ENCODE peak calls at places on chromosomes 12 and 14, in five cellular contexts. R is GM20000, U is lower lobe of right lung, K is nephron progenitor cell, S is psoas muscle. N is an unnamed sample.

GRCh38 chr14:82394916-82395315 is 861.3 kb upstream of the SEL1L start:
- DNase-seq in K (no peak), R (no peak), S (no peak), U (no peak), N (no peak)

GRCh38 chr12:96901175-96901574 is 5.9 kb upstream of the NEDD1 start:
- DNase-seq in S (no peak), K (no peak), U (no peak), R (no peak), N (no peak)

GRCh38 chr12:110203546-110203945 is 77.5 kb upstream of the ATP2A2 start:
- DNase-seq in S (no peak), U (no peak), R (no peak), K (no peak), N (no peak)

GRCh38 chr14:34997762-34998161 is 15.0 kb downstream of the SRP54 start:
- DNase-seq in S (no peak), R (no peak), U (no peak), K (no peak), N (no peak)

GRCh38 chr12:11497995-11498394 is 102.6 kb upstream of the PRB2 start:
- DNase-seq in S (no peak), R (peak; percentile 54), U (no peak), K (no peak), N (no peak)

GRCh38 chr12:109759076-109759420 is 45.4 kb downstream of the FAM222A start:
- DNase-seq in S (no peak), K (no peak), U (peak; percentile 22), R (no peak), N (no peak)

GRCh38 chr12:11540615-11541014 is 108.9 kb upstream of the ETV6 start:
- DNase-seq in K (no peak), U (no peak), R (no peak), S (no peak), N (no peak)

GRCh38 chr14:31261859-31262739 is 54.5 kb upstream of the HECTD1 start:
- DNase-seq in S (peak; percentile 38), U (peak; percentile 55), R (no peak), K (no peak), N (no peak)

GRCh38 chr12:107515446-107515958 is 170.1 kb upstream of the PWP1 start:
- DNase-seq in S (peak; percentile 72), R (no peak), K (no peak), U (no peak), N (no peak)

GRCh38 chr12:60980558-60980957 is 1279.6 kb upstream of the USP15 start:
- DNase-seq in K (no peak), U (no peak), S (no peak), R (no peak), N (no peak)

GRCh38 chr12:32140867-32141266 is 34.2 kb downstream of the BICD1 start:
- DNase-seq in R (no peak), S (no peak), U (no peak), K (no peak), N (no peak)

GRCh38 chr12:64085996-64086395 is 136.1 kb downstream of the KICS2 start:
- DNase-seq in K (no peak), U (no peak), S (no peak), R (no peak), N (no peak)

GRCh38 chr14:66495214-66496098 is 9.3 kb downstream of the CCDC196 start:
- DNase-seq in R (peak; percentile 48), S (no peak), U (no peak), K (peak; percentile 24), N (peak; percentile 48)

GRCh38 chr12:122870163-122870842 is 25.6 kb downstream of the VPS37B start:
- DNase-seq in S (no peak), K (no peak), U (no peak), R (no peak), N (no peak)

GRCh38 chr12:94872007-94872653 is 131.4 kb downstream of the NDUFA12 start:
- DNase-seq in R (no peak), S (no peak), U (no peak), K (no peak), N (no peak)

GRCh38 chr12:114895081-114895480 is 211.1 kb upstream of the TBX3 start:
- DNase-seq in R (no peak), S (no peak), U (no peak), K (no peak), N (no peak)

GRCh38 chr14:91350813-91351507 is 66.7 kb downstream of the CCDC88C start:
- DNase-seq in U (peak; percentile 20), S (no peak), K (no peak), R (peak; percentile 79), N (peak; percentile 82)

GRCh38 chr12:104864668-104865067 is 93.4 kb downstream of the SLC41A2 start:
- DNase-seq in U (no peak), S (no peak), R (no peak), K (no peak), N (no peak)

GRCh38 chr12:48165089-48166031 is 8.0 kb upstream of the ASB8 start:
- DNase-seq in K (peak; percentile 36), R (peak; percentile 65), S (no peak), U (no peak), N (peak; percentile 18)

DNA sequence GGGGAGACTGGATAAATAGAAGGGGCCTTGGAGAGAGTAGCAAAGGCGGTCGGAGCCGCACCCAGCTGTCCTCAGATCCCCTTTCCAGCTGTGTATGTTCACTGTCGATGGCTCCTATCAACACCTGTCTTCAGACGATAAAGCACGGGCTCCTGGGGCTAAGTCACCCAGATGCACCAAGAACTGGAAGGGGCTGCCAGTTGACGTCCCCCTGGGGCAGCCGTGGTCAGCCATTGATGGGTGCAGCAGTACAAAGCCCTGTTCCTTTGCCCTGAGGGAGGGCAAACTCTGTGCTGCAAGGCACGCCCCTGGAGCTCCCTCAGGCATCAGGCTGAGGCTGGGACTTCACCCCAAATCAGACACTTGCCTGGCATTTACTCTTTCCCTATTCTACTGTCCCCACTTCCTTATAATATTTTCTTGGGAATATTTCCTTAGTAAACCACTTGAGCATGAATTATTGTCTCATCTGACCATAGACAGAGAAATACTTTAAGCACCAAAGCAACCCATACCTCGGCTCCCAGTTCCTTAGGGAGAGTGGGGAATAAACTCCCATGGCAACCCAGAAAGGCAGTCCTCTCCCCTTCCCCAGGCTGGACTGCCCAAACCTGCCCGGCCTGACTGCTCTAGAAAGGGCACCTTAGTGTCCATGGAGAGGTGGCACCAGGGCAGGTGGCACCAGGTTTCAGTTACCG is 59.6 kb upstream of the SCN8A start:
- DNase-seq in R (no peak), U (no peak), S (no peak), K (no peak), N (peak; percentile 53)
- TF ChIP-seq CTCF in R (no peak), U (no peak), S (no peak), K (no peak), N (no peak)

DNA sequence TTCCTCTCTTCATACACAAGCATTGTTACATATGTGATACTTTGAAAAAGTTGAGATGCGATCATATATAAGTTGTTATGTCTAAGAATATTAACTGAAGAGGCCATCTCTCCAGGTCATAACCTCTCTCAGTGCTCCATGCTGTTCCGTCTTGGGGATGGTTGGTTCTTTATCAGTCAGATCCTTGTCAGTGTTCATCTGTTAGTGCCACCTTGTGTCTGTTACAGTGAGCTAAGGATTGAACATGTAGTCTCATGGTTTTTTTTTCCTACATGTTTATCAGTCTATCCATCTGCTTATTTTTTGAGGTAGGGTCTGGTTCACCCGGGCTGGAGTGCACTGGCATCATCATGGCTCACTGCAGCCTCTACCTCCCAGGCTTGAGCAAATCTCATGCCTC is 30.5 kb downstream of the EP400 start:
- DNase-seq in K (no peak), S (no peak), U (no peak), R (no peak), N (no peak)
- TF ChIP-seq CTCF in K (no peak), S (no peak), U (no peak), R (no peak), N (peak; percentile 8)

DNA sequence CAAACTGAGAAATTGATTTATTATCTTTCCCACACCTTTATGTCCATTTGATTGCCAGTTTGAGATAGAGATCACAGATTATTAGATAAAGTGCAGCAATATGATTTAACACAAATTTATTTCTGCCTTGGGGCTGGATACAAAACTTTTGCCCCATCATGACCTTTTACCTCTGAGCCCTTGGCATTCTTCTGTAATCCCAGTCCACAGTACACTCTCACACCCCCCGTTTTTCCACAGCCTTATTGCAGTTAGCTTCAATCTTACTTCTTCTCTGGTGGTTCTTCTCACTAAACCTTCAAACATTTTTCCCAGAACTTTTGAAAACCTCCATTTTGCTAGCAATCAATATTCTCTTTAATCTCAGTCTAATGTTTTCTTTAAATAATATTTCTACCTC is 186.9 kb upstream of the PDE3A start:
- DNase-seq in U (no peak), R (no peak), S (no peak), K (no peak), N (no peak)
- TF ChIP-seq CTCF in U (no peak), R (no peak), S (no peak), K (no peak), N (no peak)

GRCh38 chr12:26402648-26403047 is 207.3 kb downstream of the SSPN start:
- DNase-seq in R (no peak), K (no peak), U (no peak), S (no peak), N (no peak)
- TF ChIP-seq CTCF in R (no peak), K (no peak), U (no peak), S (peak; percentile 8), N (no peak)

N was measured in DND-41.